ENCODE peak calls at places on chromosomes 16 and 17, in five cellular contexts. M is GM06990, Z is aorta, H is T1000, B is AG08395. V is an unnamed sample.

GRCh38 chr16:75152635-75153034 is 4.3 kb downstream of the ZFP1 start:
- DNase-seq in M (no peak), Z (no peak), B (no peak), H (no peak), V (no peak)

GRCh38 chr17:27526603-27527002 is 70.4 kb downstream of the KSR1 start:
- DNase-seq in H (no peak), B (peak; percentile 52), M (peak; percentile 60), Z (peak; percentile 69), V (no peak)

GRCh38 chr17:66541461-66542182 is 239.2 kb downstream of the PRKCA start:
- DNase-seq in B (no peak), M (peak; percentile 72), H (no peak), Z (no peak), V (no peak)

GRCh38 chr16:31064882-31065461 is 9.1 kb downstream of the ZNF668 start:
- DNase-seq in Z (peak; percentile 72), B (peak; percentile 96), H (peak; percentile 48), M (no peak), V (peak; percentile 97)

GRCh38 chr17:37475713-37476420 is 13.8 kb upstream of the DUSP14 start:
- DNase-seq in Z (no peak), M (no peak), B (no peak), H (no peak), V (peak; percentile 44)

GRCh38 chr17:73349138-73349537 is 37.3 kb upstream of the CDC42EP4 start:
- DNase-seq in M (no peak), B (no peak), Z (no peak), H (no peak), V (no peak)

GRCh38 chr16:50742521-50743150 is 750 bp downstream of the CYLD start:
- DNase-seq in M (no peak), H (no peak), B (peak; percentile 73), Z (peak; percentile 61), V (peak; percentile 50)

GRCh38 chr17:42132941-42133340 is 10.3 kb downstream of the HSPB9 start:
- DNase-seq in H (no peak), M (no peak), Z (peak; percentile 86), B (peak; percentile 97), V (peak; percentile 74)

GRCh38 chr17:7897090-7897489 is 8.5 kb downstream of the CHD3 start:
- DNase-seq in Z (no peak), H (no peak), B (no peak), M (no peak), V (no peak)

GRCh38 chr16:8847623-8848022 is 21.2 kb downstream of the CARHSP1 start:
- DNase-seq in H (no peak), B (no peak), Z (no peak), M (no peak), V (no peak)

GRCh38 chr17:70172921-70173320 is 3.6 kb downstream of the KCNJ2 start:
- DNase-seq in H (no peak), B (peak; percentile 25), Z (no peak), M (no peak), V (peak; percentile 53)

GRCh38 chr17:73336613-73337400 is 25.0 kb upstream of the CDC42EP4 start:
- DNase-seq in M (no peak), B (no peak), Z (no peak), H (no peak), V (no peak)

GRCh38 chr17:29401237-29401636 is 11.1 kb downstream of the TAOK1 start:
- DNase-seq in B (no peak), H (no peak), Z (no peak), M (no peak), V (no peak)

GRCh38 chr17:68384941-68385340 is 72.4 kb downstream of the WIPI1 start:
- DNase-seq in B (no peak), H (no peak), Z (no peak), M (no peak), V (no peak)

GRCh38 chr17:50612281-50612680 is 22.4 kb upstream of the ABCC3 start:
- DNase-seq in H (no peak), B (no peak), Z (no peak), M (no peak), V (no peak)

GRCh38 chr16:89167425-89167941 is 4.1 kb upstream of the CDH15 start:
- DNase-seq in B (peak; percentile 88), Z (peak; percentile 85), H (peak; percentile 41), M (peak; percentile 80), V (peak; percentile 49)

GRCh38 chr17:27762527-27763305 is 37.6 kb downstream of the NOS2 start:
- DNase-seq in B (no peak), H (no peak), Z (no peak), M (no peak), V (no peak)

GRCh38 chr16:50102046-50102756 is 36.4 kb downstream of the HEATR3 start:
- DNase-seq in H (no peak), B (peak; percentile 77), M (peak; percentile 9), Z (no peak), V (peak; percentile 94)